ENCODE peak calls at places on chromosome 13, in four cellular contexts. B is stomach, A is fibroblast of the aortic adventitia, I is cardiac muscle cell. X is an unnamed sample.

GRCh38 chr13:79880820-79881219 is 399.9 kb downstream of the NDFIP2 start:
- DNase-seq in B (no peak), A (no peak), I (no peak), X (no peak)

GRCh38 chr13:97325738-97326137 is 103.6 kb downstream of the MBNL2 start:
- DNase-seq in B (no peak), A (no peak), I (no peak), X (no peak)

GRCh38 chr13:108859202-108860012 is 230.0 kb downstream of the MYO16 start:
- DNase-seq in B (no peak), A (peak), I (peak), X (peak)

GRCh38 chr13:35855531-35856019 is 275.6 kb downstream of the DCLK1 start:
- DNase-seq in B (no peak), A (no peak), I (no peak), X (peak)

GRCh38 chr13:77554079-77554478 is 18.6 kb downstream of the SCEL start:
- DNase-seq in B (no peak), A (no peak), I (no peak), X (no peak)

GRCh38 chr13:51125495-51126226 is 14.6 kb upstream of the C13orf42 start:
- DNase-seq in B (peak), A (peak), I (peak), X (peak)

GRCh38 chr13:86870388-86870966 is 800.7 kb upstream of the SLITRK5 start:
- DNase-seq in B (no peak), A (peak), I (peak), X (no peak)

GRCh38 chr13:45863716-45864590 is 12.4 kb upstream of the SIAH3 start:
- DNase-seq in B (no peak), A (no peak), I (no peak), X (no peak)

GRCh38 chr13:74040200-74040599 is 94.0 kb downstream of the KLF12 start:
- DNase-seq in B (peak), A (peak), I (peak), X (no peak)

GRCh38 chr13:48654511-48654910 is 782 bp downstream of the CYSLTR2 start:
- DNase-seq in B (no peak), A (peak), I (no peak), X (no peak)

GRCh38 chr13:26486550-26486949 is 70.9 kb upstream of the WASF3 start:
- DNase-seq in B (no peak), A (no peak), I (no peak), X (no peak)

GRCh38 chr13:42696191-42696590 is 85.2 kb upstream of the FAM216B start:
- DNase-seq in B (no peak), A (peak), I (no peak), X (peak)

GRCh38 chr13:91950803-91951202 is 552.4 kb downstream of the GPC5 start:
- DNase-seq in B (no peak), A (no peak), I (no peak), X (no peak)

GRCh38 chr13:27524981-27525975 is 74.9 kb upstream of the MTIF3 start:
- DNase-seq in B (no peak), A (no peak), I (no peak), X (no peak)

DNA sequence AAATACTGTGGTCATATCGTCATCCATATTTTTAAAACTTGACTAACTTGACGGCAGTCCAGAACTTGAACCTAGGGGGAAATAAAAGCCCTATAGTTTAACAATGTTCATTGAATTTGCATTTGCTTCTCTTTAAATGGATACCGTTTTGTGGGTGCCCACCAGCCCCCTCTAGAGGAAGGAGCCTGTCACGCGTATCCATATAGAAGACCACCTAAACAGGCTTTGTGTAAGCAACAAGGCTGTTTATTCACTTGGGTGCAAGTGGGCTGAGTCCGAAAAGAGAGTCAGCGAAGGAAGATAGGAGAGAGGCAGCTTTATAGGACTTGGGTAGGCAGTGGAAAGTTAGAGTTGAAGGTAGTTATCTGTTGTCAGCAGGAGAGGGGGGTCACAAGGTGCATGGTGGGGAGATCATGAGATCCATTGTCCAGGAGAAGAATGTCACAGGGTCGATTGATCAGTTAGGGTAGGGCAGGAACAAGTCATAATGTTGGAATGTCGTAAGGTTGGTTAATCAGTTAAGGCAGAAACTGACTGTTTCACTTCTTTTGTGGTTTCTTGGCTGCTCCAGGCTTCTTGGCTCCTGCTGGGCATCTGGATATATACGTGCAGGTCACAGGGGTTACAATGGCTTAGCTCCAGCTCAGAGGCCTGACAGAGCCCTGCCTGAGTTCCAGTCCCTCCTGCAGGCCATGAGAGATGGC is 42.5 kb upstream of the ANKRD10 start:
- DNase-seq in B (no peak), A (no peak), I (no peak), X (no peak)
- TF ChIP-seq CTCF in B (no peak), A (no peak), I (peak), X (peak)

GRCh38 chr13:32255744-32256120 is 59.4 kb downstream of the ZAR1L start:
- DNase-seq in B (no peak), A (no peak), I (no peak), X (no peak)

GRCh38 chr13:32254916-32255743 is 60.0 kb downstream of the ZAR1L start:
- DNase-seq in B (no peak), A (no peak), I (no peak), X (no peak)

GRCh38 chr13:32252812-32253440 is 62.2 kb downstream of the ZAR1L start:
- DNase-seq in B (no peak), A (no peak), I (no peak), X (no peak)

GRCh38 chr13:32253911-32254399 is 61.2 kb downstream of the ZAR1L start:
- DNase-seq in B (peak), A (peak), I (no peak), X (peak)

DNA sequence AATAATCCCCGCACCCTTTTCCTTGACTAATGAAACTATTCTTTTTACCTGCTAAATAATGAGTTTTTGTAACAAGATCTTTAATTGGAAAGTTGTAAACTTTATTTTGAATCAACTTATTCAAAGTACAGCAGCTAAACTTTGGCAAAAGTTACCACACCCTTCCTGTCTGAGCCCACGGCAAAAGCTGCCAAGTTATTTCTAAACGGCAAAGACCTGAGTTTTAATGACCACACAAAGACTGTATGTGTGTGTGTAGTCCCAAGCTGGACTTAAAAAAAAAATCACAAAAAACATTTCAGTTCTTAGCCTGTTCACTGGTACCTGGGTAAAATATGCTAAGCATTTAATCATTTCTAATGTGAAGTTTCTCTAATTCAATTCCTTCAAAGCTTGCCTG is 60.7 kb downstream of the ZAR1L start:
- DNase-seq in B (no peak), A (peak), I (no peak), X (peak)
- H3K4me3 ChIP-seq in B (peak), A (no peak), I (no peak), X (no peak)

DNA sequence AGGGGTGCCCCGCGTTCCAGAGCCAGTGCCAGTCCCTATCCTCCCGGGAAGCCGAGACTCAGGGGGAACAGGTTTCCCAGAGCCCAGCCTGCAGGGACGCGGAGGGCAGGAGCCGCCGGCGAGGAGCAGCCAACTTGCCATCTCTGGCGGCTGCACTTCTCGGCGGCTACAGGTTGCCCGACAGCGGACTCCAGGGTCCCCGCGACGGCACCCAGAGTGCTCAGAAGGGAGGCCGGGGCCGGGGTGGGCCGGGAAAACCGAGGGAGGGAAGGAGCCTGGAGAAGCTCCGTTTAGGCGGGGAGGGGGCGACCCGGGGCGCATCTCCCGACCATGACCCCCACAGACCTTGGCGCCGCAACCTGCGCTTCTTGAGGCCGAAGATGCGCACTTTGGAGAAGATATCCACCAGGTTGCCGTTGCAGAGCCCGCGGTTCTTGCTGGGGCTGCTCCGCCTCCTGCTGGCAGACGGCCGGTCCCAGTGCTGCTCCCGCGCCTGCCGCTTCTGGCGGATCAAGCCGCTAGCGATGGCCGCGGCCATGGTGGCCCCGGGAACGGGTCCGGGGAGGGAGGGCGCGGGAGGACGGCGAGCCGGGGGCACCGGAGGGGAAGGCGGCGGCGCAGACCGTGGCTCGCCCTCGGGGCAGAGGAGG is 463.8 kb downstream of the ITGBL1 start:
- DNase-seq in B (no peak), A (no peak), I (peak), X (no peak)
- TF ChIP-seq CTCF in B (no peak), A (no peak), I (peak), X (peak)

DNA sequence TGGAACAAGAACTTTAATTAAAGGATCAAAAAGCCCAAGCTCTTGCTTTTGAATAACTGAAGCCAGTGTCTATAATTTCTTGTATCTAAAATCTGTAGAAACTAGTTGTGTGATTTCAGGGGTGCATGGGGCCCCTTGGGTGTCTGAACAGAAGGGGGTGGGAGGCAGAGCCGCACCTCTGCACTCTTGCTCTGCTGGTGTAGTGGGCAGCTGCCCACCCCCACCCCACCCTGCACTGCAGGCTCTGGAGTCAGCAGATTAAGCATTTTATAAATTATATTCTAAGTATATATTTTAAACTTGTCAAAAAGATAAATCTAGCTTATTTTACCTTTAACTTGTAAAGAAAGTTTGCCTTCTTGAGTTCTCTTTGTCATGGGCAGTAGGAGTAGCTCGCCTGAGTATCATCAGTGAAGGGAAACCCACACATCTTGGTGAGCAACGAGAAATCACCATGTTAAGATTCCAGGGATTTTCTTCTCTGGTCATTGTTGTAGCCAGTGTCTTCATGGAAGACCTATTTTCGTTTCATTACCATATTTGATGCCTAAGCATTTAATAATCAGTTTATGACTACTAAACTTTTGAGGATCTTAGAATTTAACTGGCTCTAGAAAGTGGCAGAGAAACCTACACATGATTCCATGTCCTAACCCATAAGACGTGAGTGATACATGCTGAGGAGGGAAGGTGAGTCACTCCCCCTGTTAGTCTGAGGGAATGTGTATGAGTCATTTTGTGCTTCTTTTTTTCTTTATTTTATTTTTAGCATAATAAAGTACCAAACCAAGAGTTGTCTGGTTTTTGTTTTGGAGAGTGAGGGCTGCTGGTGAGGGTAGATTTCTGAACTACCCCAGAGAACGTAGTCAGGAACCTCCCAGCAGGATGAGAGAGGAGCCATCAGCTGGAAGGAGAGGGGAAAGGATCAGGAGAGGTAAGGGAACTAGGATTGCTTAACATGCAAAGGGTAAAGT is 7.7 kb downstream of the UBE2L5 start:
- DNase-seq in B (no peak), A (peak), I (no peak), X (peak)
- H3K4me3 ChIP-seq in B (no peak), A (peak), I (no peak), X (no peak)

DNA sequence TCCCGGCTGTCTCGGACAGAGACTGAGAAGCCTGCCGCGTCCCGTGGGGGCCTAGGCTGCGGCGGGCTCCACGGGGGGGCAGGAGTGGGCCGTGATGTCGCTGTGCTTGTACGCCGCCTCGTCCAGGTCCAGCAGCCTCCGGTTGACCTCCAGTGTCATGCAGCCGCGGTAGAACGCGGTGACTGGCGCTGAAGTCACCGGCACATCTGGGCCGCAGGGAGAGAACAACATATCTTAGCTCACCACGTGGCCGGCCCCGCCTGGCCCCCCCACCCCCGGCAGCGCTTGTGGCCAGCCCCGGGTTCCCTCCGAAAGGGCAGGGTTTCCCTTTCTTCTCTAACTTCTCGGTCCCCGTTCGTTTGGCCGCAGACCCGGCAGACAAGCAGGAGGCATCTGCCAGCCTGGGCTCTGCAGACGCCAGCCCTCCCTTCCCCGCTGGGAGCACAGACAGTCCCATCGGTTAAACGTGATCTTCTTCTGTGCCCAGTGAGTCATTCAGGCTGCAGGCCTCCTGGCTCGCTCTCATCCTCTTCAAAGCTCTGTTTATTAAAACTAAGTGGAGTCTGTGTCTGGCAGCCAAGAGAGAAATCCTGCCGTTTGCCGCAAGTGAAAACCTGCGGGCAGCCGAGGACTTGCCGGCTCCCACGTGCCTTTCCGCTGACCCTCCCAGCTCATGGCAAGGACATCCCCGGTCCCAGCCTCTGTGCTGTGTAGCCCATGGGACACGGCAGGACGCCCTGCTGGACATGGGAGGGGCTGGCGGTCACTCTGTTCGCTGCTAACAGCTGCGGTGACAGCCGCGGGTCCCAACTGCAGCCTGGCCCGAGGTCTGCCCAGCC is 42.8 kb downstream of the GAS6 start:
- DNase-seq in B (no peak), A (peak), I (no peak), X (peak)
- TF ChIP-seq CTCF in B (no peak), A (peak), I (peak), X (no peak)

DNA sequence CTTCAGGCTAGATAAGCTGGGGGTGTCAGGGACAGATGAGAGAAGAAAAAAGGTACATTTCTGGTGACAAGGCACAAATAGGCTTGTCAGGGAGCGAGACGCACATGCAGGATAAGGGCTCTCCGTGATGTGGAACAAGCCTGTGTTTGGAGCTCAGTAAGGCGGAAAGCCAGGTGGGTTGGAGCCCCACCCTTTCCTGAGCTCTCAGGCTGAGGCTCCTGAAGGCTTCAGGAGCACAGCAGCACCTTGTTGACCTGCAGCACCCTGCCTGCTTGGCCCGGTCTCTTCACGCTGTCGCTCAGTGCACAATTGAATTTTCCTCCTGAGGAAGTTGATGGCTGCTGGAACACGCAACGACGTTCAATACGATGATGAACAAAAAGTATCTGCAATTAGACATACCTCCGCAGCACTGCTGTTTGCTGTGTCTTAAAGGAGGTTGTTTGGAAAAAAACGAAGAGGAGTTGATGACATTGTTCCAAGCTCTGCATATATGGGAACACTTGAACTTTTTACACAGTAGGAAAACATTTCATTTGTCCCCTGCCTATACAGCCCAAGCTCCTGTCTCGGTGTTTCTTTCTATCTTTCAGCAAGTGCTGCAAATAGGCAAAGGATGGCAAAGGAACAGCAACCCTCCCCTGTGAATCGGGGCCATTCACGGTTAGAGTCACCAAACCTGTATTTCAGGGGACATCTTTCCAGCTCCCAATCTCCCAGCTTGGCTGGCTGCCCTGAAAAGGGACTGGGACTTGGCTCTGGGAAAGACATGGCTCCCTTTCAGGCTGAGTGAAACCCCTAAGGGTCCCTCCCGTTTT is 29.5 kb downstream of the SERP2 start:
- DNase-seq in B (peak), A (no peak), I (no peak), X (no peak)
- H3K4me3 ChIP-seq in B (no peak), A (no peak), I (no peak), X (no peak)

DNA sequence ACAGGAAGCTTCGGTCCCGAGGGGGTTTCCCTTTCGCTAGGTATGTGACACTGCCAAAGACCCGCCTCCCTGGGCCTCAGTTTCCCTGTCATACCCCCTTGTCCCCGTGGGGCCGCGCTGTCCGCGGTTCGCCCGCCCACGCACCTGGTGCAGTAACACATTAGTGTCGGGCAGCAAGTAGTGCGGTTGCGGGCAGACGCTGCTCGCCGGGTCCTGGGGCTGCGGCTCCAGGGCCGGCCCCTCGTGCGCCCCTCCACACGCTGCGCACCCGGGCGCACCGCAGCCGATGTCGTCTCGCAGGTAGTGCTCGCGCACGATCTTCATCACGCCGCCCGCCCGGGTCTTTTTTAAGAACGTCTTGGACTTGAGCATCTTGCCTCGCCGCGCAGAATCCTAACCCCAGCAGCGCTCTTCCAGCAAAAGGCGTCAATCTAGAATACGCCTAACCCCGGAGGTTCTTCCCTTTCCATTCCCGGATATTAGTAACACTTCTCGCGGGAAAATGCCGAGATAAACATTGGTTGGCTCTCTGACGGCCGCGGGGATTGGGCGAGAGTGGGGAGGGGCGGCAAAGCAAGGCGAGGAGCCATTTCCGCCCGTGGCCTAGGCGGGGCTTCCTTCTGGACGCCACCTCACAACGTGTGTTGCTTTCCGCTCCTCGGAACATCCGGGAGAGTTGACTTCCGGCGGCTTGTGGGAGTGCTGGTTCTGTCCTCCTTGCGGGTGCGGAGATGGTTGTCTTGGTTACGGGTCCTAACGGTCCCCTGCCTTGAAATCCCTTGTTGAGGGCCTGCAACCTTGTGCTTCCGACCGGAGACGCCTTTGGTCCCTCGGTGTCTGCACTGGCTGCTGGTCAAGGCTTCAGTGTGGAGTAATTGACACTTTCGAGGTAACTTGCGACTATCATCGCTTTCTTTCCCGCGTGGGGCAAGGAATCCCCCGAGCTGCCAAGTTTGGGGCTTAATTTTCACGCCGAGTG is at the start of the genes DIS3 and PIBF1:
- DNase-seq in B (peak), A (peak), I (peak), X (peak)
- TF ChIP-seq CTCF in B (no peak), A (no peak), I (no peak), X (peak)